ENCODE peak calls at places on chromosome 15, in five cellular contexts. L is bronchial epithelial cell, Y is mammary epithelial cell, B is cardiac muscle cell, N is pancreas. C is an unnamed sample.

GRCh38 chr15:62059818-62060115 is 480 bp downstream of the VPS13C start:
- DNase-seq in L (no peak), Y (peak), B (peak), N (peak), C (peak)

GRCh38 chr15:94107652-94108051 is 123.7 kb upstream of the MCTP2 start:
- DNase-seq in L (no peak), Y (no peak), B (no peak), N (no peak), C (no peak)

GRCh38 chr15:98845138-98845884 is 162.3 kb downstream of the PGPEP1L start:
- DNase-seq in L (peak), Y (no peak), B (no peak), N (no peak), C (peak)

GRCh38 chr15:65783872-65784271 is 8.2 kb downstream of the DENND4A start:
- DNase-seq in L (no peak), Y (no peak), B (no peak), N (no peak), C (no peak)

GRCh38 chr15:71634820-71635219 is 175.5 kb upstream of the NR2E3 start:
- DNase-seq in L (no peak), Y (no peak), B (peak), N (no peak), C (no peak)

GRCh38 chr15:100778831-100779288 is 100.8 kb upstream of the ALDH1A3 start:
- DNase-seq in L (no peak), Y (no peak), B (no peak), N (no peak), C (no peak)

GRCh38 chr15:58788056-58788710 is 17.1 kb downstream of the MINDY2 start:
- DNase-seq in L (no peak), Y (no peak), B (no peak), N (no peak), C (no peak)

GRCh38 chr15:51046799-51047449 is 47.8 kb downstream of the TNFAIP8L3 start:
- DNase-seq in L (no peak), Y (no peak), B (no peak), N (peak), C (peak)

GRCh38 chr15:100809587-100809986 is 70.0 kb upstream of the ALDH1A3 start:
- DNase-seq in L (no peak), Y (no peak), B (no peak), N (no peak), C (no peak)

GRCh38 chr15:58346361-58346760 is 85.4 kb upstream of the LIPC start:
- DNase-seq in L (peak), Y (peak), B (no peak), N (no peak), C (peak)

GRCh38 chr15:100694381-100695012 is 92.1 kb downstream of the ASB7 start:
- DNase-seq in L (no peak), Y (no peak), B (no peak), N (no peak), C (no peak)

GRCh38 chr15:90095521-90095959 is 6.7 kb downstream of the IDH2 start:
- DNase-seq in L (no peak), Y (no peak), B (peak), N (peak), C (no peak)

GRCh38 chr15:40243126-40243810 is 4.4 kb downstream of the PAK6 start:
- DNase-seq in L (peak), Y (peak), B (no peak), N (no peak), C (peak)

GRCh38 chr15:60932051-60932915 is 296.8 kb downstream of the RORA start:
- DNase-seq in L (peak), Y (peak), B (no peak), N (no peak), C (peak)

GRCh38 chr15:31831596-31831995 is 198.7 kb upstream of the CHRNA7 start:
- DNase-seq in L (no peak), Y (no peak), B (no peak), N (no peak), C (no peak)

GRCh38 chr15:25438601-25439455 is at the start of gene UBE3A:
- DNase-seq in L (peak), Y (peak), B (peak), N (peak), C (peak)

GRCh38 chr15:58273104-58273503 is 134.9 kb downstream of the AQP9 start:
- DNase-seq in L (no peak), Y (no peak), B (no peak), N (no peak), C (no peak)

GRCh38 chr15:34360298-34360697 is 6.7 kb downstream of the LPCAT4 start:
- DNase-seq in L (peak), Y (peak), B (no peak), N (no peak), C (no peak)

GRCh38 chr15:81398910-81399551 is 25.0 kb upstream of the TMC3 start:
- DNase-seq in L (peak), Y (peak), B (no peak), N (no peak), C (peak)

GRCh38 chr15:44729394-44729913 is 6.9 kb upstream of the TRIM69 start:
- DNase-seq in L (no peak), Y (no peak), B (no peak), N (no peak), C (peak)

GRCh38 chr15:38163651-38164050 is 89.0 kb upstream of the SPRED1 start:
- DNase-seq in L (no peak), Y (no peak), B (no peak), N (no peak), C (no peak)

GRCh38 chr15:80436511-80437307 is 32.5 kb downstream of the ARNT2 start:
- DNase-seq in L (peak), Y (peak), B (no peak), N (no peak), C (peak)

GRCh38 chr15:84594617-84595290 is 6.1 kb upstream of the ZSCAN2 start:
- DNase-seq in L (no peak), Y (no peak), B (no peak), N (no peak), C (no peak)

GRCh38 chr15:55909036-55909811 is 84.2 kb downstream of the NEDD4 start:
- DNase-seq in L (peak), Y (peak), B (no peak), N (no peak), C (peak)

GRCh38 chr15:66110788-66111187 is 142.8 kb downstream of the MEGF11 start:
- DNase-seq in L (no peak), Y (no peak), B (no peak), N (no peak), C (no peak)

GRCh38 chr15:65790692-65791334 is 1.3 kb downstream of the DENND4A start:
- DNase-seq in L (peak), Y (no peak), B (no peak), N (no peak), C (peak)

GRCh38 chr15:61030451-61030850 is 198.7 kb downstream of the RORA start:
- DNase-seq in L (no peak), Y (no peak), B (no peak), N (no peak), C (no peak)

GRCh38 chr15:58066042-58066867 is 744 bp upstream of the ALDH1A2 start:
- DNase-seq in L (no peak), Y (peak), B (peak), N (peak), C (peak)

GRCh38 chr15:91655891-91656290 is 197.6 kb upstream of the SLCO3A1 start:
- DNase-seq in L (no peak), Y (no peak), B (no peak), N (no peak), C (no peak)

GRCh38 chr15:48671381-48672022 is 26.0 kb upstream of the FBN1 start:
- DNase-seq in L (peak), Y (peak), B (no peak), N (no peak), C (peak)

GRCh38 chr15:58795825-58796224 is 24.7 kb downstream of the MINDY2 start:
- DNase-seq in L (no peak), Y (no peak), B (no peak), N (no peak), C (no peak)

DNA sequence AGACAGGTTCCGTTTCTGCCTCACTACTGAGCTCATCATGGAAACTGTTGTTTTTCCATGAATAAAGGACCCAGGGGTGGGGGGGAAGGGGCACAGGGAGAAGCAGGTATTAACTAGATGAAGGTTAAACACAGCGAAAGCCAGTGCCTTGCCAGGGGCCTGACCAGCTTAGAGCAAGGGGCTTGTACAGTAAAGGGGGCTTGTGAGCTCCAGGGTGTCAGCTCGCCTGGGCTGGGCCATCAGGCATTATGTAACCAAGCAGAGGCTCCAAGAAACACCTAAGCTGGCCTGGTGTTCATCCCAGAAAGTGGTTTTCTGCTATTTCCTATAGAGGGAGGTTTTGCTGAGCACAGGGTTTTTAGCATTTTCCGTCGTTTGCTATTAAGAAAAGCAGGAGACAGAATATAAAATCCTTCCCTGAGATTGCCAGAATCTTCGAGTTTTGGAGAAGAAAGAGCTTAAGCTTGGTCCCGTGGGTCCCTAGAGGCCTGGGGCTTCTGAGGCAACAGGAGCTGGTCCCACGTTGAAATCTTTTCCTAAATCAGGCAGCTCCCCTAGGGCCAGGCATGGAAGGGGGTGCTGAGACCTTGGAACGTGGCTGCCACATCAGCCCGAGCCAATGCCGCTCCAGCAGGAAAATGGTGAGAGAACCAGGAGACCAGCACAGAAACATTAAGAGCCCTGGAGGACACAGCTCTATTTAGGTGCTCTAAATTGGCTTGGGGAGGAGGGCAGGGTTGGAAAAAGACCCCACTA is 71.3 kb downstream of the ISG20 start:
- DNase-seq in L (no peak), Y (no peak), B (no peak), N (no peak), C (no peak)
- TF ChIP-seq CTCF in L (no peak), Y (no peak), B (no peak), N (no peak), C (no peak)

DNA sequence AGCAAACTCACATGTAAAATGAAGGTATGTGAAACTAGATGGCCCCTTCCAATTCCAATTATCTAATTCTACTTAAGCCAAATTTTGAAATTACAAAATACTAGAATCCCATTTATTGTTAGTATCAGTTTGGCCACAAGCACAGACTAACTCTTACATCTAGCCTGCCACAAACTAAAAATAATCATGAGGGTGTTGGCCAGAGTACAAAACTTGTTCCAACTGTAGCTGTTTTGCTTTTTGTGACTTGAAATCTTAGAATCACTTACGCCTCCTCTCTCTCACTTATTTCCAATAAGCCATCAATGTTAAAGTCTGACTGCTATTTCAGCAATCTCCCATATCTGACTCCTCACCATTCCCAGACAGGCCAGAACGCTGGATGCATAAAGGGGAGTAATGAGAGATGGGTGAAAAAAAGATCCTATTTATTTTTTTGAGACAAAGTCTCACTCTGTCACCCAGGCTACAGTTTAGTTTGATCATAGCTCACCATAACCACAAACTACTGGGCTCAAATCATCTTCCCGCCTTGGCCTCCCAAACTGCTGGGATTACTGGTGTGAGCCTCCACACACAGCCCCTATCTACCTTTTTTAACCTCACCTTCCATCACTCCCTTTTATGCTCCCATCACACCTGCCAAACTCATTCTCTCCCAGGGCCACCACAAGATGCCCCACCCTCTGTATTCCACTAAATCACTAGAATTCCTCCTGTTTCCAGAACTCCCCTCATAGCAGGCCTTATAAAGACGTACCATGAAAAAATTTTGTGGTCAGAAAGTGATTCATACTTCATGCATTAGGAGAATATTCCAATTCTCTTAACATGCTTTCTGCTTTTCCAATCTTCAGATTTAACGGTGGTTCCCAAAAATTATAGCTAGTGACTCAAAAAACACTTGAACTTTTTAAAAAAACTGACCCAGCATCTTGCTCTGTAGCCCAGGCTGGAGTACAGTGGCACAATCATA is 36.5 kb downstream of the ATOSA start:
- DNase-seq in L (no peak), Y (peak), B (no peak), N (no peak), C (no peak)
- TF ChIP-seq CTCF in L (no peak), Y (no peak), B (no peak), N (no peak), C (no peak)

DNA sequence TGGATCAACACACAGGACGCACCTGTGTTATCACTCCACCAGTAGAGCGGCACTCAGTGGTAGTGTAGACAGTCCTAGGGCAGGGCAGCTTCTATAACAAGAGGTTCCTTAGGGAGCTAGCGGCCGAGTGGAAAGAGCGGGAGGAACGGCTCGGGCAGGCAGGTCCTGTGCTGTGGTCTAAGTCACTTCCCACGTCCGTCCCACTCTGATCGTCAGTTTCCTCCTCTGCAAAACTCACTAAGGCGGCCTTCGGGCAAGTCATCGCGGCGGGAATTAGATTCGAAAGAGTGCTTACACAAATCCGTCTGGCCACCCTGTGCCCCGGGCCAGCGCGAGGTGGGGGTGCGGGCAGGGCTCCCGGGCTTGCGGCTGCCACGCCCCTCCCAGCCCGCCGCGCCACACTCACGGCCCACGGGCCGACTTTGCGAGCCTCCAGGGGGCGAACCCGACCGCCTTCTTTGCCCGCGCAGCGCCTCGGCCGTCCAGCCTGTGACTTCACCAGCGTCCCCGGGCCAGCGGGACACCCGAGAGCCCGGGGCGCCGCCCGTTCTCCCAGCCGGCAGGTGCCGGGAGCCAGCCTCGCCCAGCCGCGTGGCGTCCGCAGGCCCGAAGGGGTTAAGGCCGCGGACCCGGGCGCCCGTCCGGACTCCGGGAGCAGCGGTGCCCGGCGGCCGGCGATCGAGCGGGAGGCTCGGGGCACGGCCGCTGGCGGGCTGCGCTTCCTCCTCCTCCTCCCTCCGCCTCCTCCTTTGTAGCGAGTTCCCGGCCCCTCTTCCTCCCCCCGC is 426 bp upstream of the CORO2B start:
- DNase-seq in L (no peak), Y (peak), B (peak), N (peak), C (peak)
- TF ChIP-seq CTCF in L (peak), Y (peak), B (peak), N (peak), C (peak)

DNA sequence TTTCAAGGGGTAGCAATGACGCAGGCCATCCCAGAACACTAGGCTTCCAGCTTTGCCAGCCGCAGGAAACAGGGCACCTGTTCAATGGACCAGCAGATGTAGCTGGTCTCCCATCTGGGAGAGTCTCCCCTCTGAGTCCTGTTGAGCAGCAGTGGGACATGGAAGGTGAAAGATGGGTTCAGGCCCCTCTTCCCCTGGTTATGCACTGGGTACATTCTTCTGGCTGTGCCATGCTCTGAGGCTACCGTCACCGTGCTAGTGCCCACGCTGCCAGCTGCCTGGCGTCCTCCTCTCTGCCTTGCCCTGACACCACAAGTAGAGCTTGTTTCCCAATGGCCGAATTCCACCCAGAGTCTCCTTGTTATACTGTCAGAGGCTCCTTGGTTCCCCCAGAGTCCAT is 63.1 kb downstream of the TLE3 start:
- DNase-seq in L (no peak), Y (no peak), B (no peak), N (no peak), C (no peak)
- TF ChIP-seq CTCF in L (no peak), Y (no peak), B (no peak), N (no peak), C (no peak)

GRCh38 chr15:28921925-28922711 is 36.3 kb downstream of the APBA2 start:
- DNase-seq in L (no peak), Y (no peak), B (peak), N (no peak), C (no peak)
- TF ChIP-seq CTCF in L (no peak), Y (no peak), B (peak), N (no peak), C (no peak)

DNA sequence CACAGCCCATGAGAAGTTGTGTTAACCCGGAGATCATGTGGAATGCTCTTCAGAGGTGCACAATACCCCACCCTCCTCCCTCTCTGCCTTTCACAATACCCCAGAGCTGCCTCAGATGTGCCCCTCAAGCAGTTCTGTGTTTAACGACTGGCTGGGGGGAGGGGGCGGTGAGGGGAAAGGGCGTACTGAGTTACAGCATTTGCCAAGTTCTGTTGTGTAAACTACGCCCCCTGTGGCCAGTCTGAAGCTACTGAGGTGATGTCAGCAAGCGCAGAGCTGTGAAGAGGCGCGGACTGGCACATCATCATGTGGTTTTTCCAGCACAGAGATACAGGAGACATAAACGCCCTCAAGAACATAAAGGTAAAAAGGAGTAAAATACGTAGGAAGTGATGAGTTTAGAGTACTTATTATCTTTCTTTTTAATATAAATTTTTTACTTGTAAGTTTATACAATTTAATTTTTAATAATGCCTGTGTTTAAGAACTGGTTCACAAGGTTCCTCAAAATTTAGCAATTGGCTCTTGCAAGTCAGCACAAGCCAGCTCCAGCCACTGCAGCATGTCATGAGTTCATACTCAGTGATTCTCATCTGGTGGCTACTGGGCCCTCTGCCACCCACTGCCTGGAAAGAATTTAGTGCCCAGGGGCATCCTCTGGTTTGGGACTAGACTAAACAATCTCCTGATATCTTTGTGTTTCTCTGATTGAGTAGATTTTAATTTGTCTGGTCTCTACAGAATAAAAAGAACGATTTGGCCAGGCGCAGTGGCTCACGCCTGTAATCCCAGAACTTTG is 1.7 kb downstream of the EPB42 start:
- DNase-seq in L (peak), Y (peak), B (peak), N (no peak), C (peak)
- TF ChIP-seq CTCF in L (peak), Y (peak), B (peak), N (no peak), C (peak)

C was measured in MCF 10A.